ENCODE peak calls at places on chromosome 15, in seven cellular contexts. Y is tibial artery, D is spleen, I is HFF-Myc, F is lower lobe of right lung, U is HCT116, A is brain microvascular endothelial cell. M is an unnamed sample.

GRCh38 chr15:58309993-58310928 is 121.5 kb upstream of the LIPC start:
- DNase-seq in Y (peak; percentile 64), D (peak; percentile 72), I (no peak), F (peak; percentile 65), U (no peak), A (no peak), M (peak; percentile 26)

GRCh38 chr15:72074335-72075060 is 43.5 kb downstream of the MYO9A start:
- DNase-seq in Y (no peak), D (no peak), I (no peak), F (no peak), U (no peak), A (no peak), M (no peak)

GRCh38 chr15:57327985-57328471 is 48.3 kb upstream of the CGNL1 start:
- DNase-seq in Y (no peak), D (no peak), I (peak; percentile 38), F (no peak), U (no peak), A (peak; percentile 98), M (no peak)

GRCh38 chr15:37740623-37741141 is 193.8 kb upstream of the TMCO5A start:
- DNase-seq in Y (no peak), D (no peak), I (no peak), F (no peak), U (no peak), A (no peak), M (no peak)

GRCh38 chr15:55819397-55820034 is 76.6 kb upstream of the PRTG start:
- DNase-seq in Y (no peak), D (no peak), I (no peak), F (no peak), U (no peak), A (no peak), M (no peak)

GRCh38 chr15:70625438-70625837 is 137.9 kb downstream of the UACA start:
- DNase-seq in Y (no peak), D (no peak), I (no peak), F (no peak), U (no peak), A (no peak), M (no peak)

GRCh38 chr15:69393831-69394491 is 20.2 kb upstream of the KIF23 start:
- DNase-seq in Y (no peak), D (no peak), I (no peak), F (no peak), U (no peak), A (no peak), M (no peak)

GRCh38 chr15:92106691-92107090 is 253.2 kb downstream of the SLCO3A1 start:
- DNase-seq in Y (no peak), D (no peak), I (no peak), F (no peak), U (no peak), A (no peak), M (no peak)

GRCh38 chr15:80950291-80951078 is 39.1 kb downstream of the MESD start:
- DNase-seq in Y (peak; percentile 41), D (no peak), I (no peak), F (no peak), U (no peak), A (no peak), M (no peak)

GRCh38 chr15:74391604-74392401 is 24.4 kb upstream of the CYP11A1 start:
- DNase-seq in Y (no peak), D (no peak), I (no peak), F (no peak), U (no peak), A (no peak), M (no peak)

GRCh38 chr15:40941078-40941527 is 12.0 kb downstream of the DLL4 start:
- DNase-seq in Y (no peak), D (no peak), I (no peak), F (no peak), U (no peak), A (no peak), M (no peak)

GRCh38 chr15:70322051-70322668 is 224.4 kb upstream of the TLE3 start:
- DNase-seq in Y (no peak), D (no peak), I (no peak), F (no peak), U (no peak), A (no peak), M (no peak)

GRCh38 chr15:50816191-50816590 is 50.7 kb upstream of the SPPL2A start:
- DNase-seq in Y (no peak), D (no peak), I (no peak), F (peak; percentile 55), U (no peak), A (no peak), M (no peak)

GRCh38 chr15:49438970-49439631 is 16.1 kb downstream of the FGF7 start:
- DNase-seq in Y (peak; percentile 66), D (peak; percentile 54), I (no peak), F (peak; percentile 65), U (no peak), A (no peak), M (no peak)

GRCh38 chr15:35151782-35152181 is 66.7 kb upstream of the NANOGP8 start:
- DNase-seq in Y (no peak), D (no peak), I (no peak), F (no peak), U (no peak), A (no peak), M (no peak)

GRCh38 chr15:35673093-35673573 is 127.2 kb upstream of the DPH6 start:
- DNase-seq in Y (no peak), D (no peak), I (no peak), F (no peak), U (no peak), A (no peak), M (no peak)

GRCh38 chr15:72858205-72858604 is 74.6 kb upstream of the ADPGK start:
- DNase-seq in Y (no peak), D (no peak), I (no peak), F (no peak), U (no peak), A (no peak), M (no peak)

GRCh38 chr15:77988386-77989301 is 88.9 kb downstream of the TBC1D2B start:
- DNase-seq in Y (peak; percentile 62), D (peak; percentile 74), I (no peak), F (peak; percentile 44), U (no peak), A (no peak), M (no peak)

DNA sequence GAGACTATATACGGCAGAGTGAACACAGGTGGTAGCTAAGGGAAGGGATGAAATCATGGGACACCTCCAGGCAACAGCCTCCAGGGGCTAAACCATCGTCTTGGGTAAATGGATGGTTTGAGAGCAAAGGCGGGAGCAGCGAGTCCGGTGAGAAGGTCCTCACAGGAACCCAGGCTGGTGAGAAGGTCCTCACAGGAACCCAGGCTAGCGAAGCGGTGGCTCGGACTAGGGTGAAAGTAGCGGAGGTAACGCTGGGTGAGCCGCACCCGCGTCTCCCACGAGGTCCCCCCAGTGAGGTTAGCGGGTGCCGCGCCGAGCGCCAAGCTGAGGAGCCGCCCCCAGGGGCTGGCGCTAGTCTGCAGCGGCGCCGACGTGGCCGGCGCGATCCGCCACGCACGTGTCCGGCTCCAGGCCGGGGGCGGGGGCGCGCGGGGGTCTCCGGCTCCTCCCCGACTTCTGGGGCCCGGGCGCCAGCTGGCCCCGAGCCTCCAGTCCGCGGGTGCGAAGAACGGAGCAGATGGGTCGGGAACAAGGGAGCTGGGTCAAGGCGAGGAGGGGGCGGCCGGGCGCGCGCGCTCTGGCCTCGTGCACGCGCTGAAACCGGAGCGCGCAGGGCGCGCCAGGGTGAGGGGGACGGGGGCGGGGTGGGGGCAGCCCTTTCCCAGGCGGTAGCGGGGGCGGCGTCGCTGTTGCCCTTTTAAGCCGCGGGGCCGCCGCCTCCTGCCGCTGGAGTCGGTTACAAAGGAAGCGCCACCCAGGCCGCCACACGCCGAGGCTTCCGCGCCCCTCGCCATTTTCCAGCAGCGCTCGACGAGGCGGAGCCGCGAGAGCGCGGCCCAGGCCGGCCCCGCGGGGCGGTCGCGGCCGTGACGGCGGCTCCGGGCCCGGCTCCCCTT is at the start of gene UBE2Q2:
- DNase-seq in Y (peak; percentile 81), D (peak; percentile 91), I (no peak), F (peak; percentile 81), U (no peak), A (peak; percentile 55), M (peak; percentile 49)
- H3K4me3 ChIP-seq in Y (peak within 1 kb of the TSS; percentile 87), D (peak within 1 kb of the TSS; percentile 94), I (peak within 1 kb of the TSS; percentile 92), F (peak within 1 kb of the TSS; percentile 93), U (peak within 1 kb of the TSS; percentile 54), A (peak within 1 kb of the TSS; percentile 84), M (peak within 1 kb of the TSS; percentile 90)

DNA sequence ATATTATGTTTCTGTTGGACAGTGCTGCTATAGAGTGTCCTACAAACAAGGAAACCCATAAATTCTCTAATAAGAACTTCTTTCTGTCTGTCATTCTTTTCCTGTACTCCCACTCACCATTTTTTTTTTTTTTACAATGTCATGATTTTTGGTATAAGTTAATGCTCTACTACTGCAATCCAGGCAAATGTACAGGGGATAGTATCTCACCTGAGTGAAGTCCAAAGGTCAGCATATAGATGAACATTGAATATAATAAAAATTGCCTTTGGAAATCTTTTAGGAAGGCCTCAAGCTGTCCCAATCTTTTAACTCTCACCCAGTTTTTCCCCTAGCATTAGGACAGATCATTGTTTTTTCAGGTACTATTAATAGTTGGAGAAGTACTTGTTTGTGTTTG is 21.3 kb upstream of the RAB11A start:
- DNase-seq in Y (no peak), D (no peak), I (no peak), F (no peak), U (no peak), A (no peak), M (no peak)
- TF ChIP-seq CTCF in Y (no peak), D (no peak), I (no peak), F (no peak), U (no peak), A (no peak), M (no peak)

GRCh38 chr15:89367485-89368451 is 33.1 kb upstream of the POLG start:
- DNase-seq in Y (no peak), D (no peak), I (no peak), F (no peak), U (no peak), A (no peak), M (peak; percentile 80)
- H3K4me3 ChIP-seq in Y (no peak overlapping the region), D (peak overlapping the region; percentile 20), I (no peak overlapping the region), F (peak overlapping the region; percentile 25), U (no peak overlapping the region), A (no peak overlapping the region), M (peak overlapping the region; percentile 27)

GRCh38 chr15:86139828-86140227 is 60.2 kb downstream of the AGBL1 start:
- DNase-seq in Y (no peak), D (no peak), I (no peak), F (no peak), U (no peak), A (no peak), M (no peak)
- TF ChIP-seq CTCF in Y (no peak), D (no peak), I (peak; percentile 26), F (no peak), U (peak; percentile 60), A (peak; percentile 27), M (no peak)